ENCODE peak calls at places on chromosomes 6 and 20, in eight cellular contexts. S, J, I, U, Z, D, H and M are unnamed samples.
A peak's percentile ranks its signal among the peaks of the same experiment; 100 is the strongest.

GRCh38 chr6:51045548-51045947 is 226.9 kb downstream of the TFAP2B start:
- DNase-seq in S (no peak), J (no peak), I (no peak), U (no peak), Z (no peak), D (no peak), H (no peak), M (no peak)

GRCh38 chr6:109295109-109295765 is 87.0 kb downstream of the CD164 start:
- DNase-seq in S (no peak), J (no peak), I (no peak), U (no peak), Z (no peak), D (no peak), H (no peak), M (no peak)

GRCh38 chr6:24752503-24752902 is 22.2 kb upstream of the GMNN start:
- DNase-seq in S (no peak), J (no peak), I (no peak), U (no peak), Z (no peak), D (no peak), H (no peak), M (no peak)

GRCh38 chr6:116536216-116536621 is 9.3 kb downstream of the TRAPPC3L start:
- DNase-seq in S (no peak), J (no peak), I (peak; percentile 81), U (peak; percentile 66), Z (no peak), D (peak; percentile 55), H (no peak), M (peak; percentile 75)

GRCh38 chr6:157113389-157113788 is 209.9 kb downstream of the TMEM242 start:
- DNase-seq in S (no peak), J (no peak), I (no peak), U (no peak), Z (no peak), D (no peak), H (no peak), M (no peak)

GRCh38 chr6:111861321-111861938 is 11.8 kb downstream of the FYN start:
- DNase-seq in S (no peak), J (no peak), I (no peak), U (no peak), Z (no peak), D (no peak), H (no peak), M (no peak)

GRCh38 chr6:99425647-99426453 is 742 bp upstream of the PNISR start:
- DNase-seq in S (peak; percentile 84), J (peak; percentile 88), I (peak; percentile 94), U (peak; percentile 79), Z (peak; percentile 88), D (peak; percentile 87), H (peak; percentile 88), M (peak; percentile 89)

GRCh38 chr20:61253640-61254511 is 1.8 kb downstream of the CDH4 start:
- DNase-seq in S (no peak), J (no peak), I (peak; percentile 62), U (no peak), Z (no peak), D (no peak), H (no peak), M (peak; percentile 54)

GRCh38 chr6:28943557-28944411 is 20.0 kb upstream of the TRIM27 start:
- DNase-seq in S (peak; percentile 66), J (peak; percentile 59), I (peak; percentile 91), U (peak; percentile 49), Z (peak; percentile 74), D (peak; percentile 77), H (peak; percentile 80), M (peak; percentile 89)

GRCh38 chr6:21918666-21919065 is 325.1 kb downstream of the SOX4 start:
- DNase-seq in S (no peak), J (no peak), I (no peak), U (no peak), Z (no peak), D (no peak), H (no peak), M (no peak)

GRCh38 chr20:52826321-52826720 is 145.8 kb upstream of the TSHZ2 start:
- DNase-seq in S (no peak), J (no peak), I (no peak), U (no peak), Z (no peak), D (no peak), H (no peak), M (no peak)

GRCh38 chr20:63635431-63636141 is 8.7 kb upstream of the GMEB2 start:
- DNase-seq in S (no peak), J (no peak), I (no peak), U (no peak), Z (no peak), D (no peak), H (no peak), M (no peak)

GRCh38 chr6:87472525-87473418 is at the start of gene SLC35A1:
- DNase-seq in S (peak; percentile 90), J (peak; percentile 82), I (peak; percentile 87), U (peak; percentile 49), Z (peak; percentile 91), D (peak; percentile 82), H (peak; percentile 89), M (peak; percentile 87)

GRCh38 chr6:26170951-26171841 is 84.0 kb downstream of the HFE start:
- DNase-seq in S (no peak), J (no peak), I (no peak), U (no peak), Z (no peak), D (no peak), H (no peak), M (no peak)

GRCh38 chr6:158418501-158418900 is 106.2 kb downstream of the TULP4 start:
- DNase-seq in S (no peak), J (no peak), I (no peak), U (no peak), Z (no peak), D (no peak), H (no peak), M (no peak)

GRCh38 chr6:74318738-74319137 is 622.7 kb downstream of the CD109 start:
- DNase-seq in S (no peak), J (no peak), I (no peak), U (no peak), Z (no peak), D (no peak), H (no peak), M (no peak)

GRCh38 chr6:43120938-43121913 is 45.1 kb downstream of the PTK7 start:
- DNase-seq in S (no peak), J (peak; percentile 88), I (peak; percentile 42), U (peak; percentile 94), Z (peak; percentile 83), D (no peak), H (peak; percentile 59), M (peak; percentile 83)

GRCh38 chr6:136410201-136411027 is 120.8 kb upstream of the BCLAF1 start:
- DNase-seq in S (no peak), J (no peak), I (no peak), U (no peak), Z (no peak), D (no peak), H (no peak), M (no peak)

GRCh38 chr6:34474754-34475153 is 8.9 kb downstream of the PACSIN1 start:
- DNase-seq in S (no peak), J (no peak), I (no peak), U (no peak), Z (no peak), D (no peak), H (no peak), M (no peak)

GRCh38 chr20:48620486-48621255 is 207.1 kb downstream of the PREX1 start:
- DNase-seq in S (peak; percentile 86), J (peak; percentile 72), I (peak; percentile 94), U (peak; percentile 96), Z (peak; percentile 97), D (peak; percentile 90), H (peak; percentile 82), M (peak; percentile 86)
- H3K27ac ChIP-seq in S (no peak overlapping the region), J (no peak overlapping the region), I (no peak overlapping the region), U (peak overlapping the region; percentile 94), Z (peak overlapping the region; percentile 1), D (no peak overlapping the region), H (no peak overlapping the region), M (no peak overlapping the region)

GRCh38 chr6:31354788-31355539 is 2.0 kb downstream of the HLA-B start:
- DNase-seq in S (no peak), J (no peak), I (no peak), U (no peak), Z (no peak), D (no peak), H (no peak), M (no peak)
- H3K4me1 ChIP-seq in S (no peaks in the 10 kb centered on the region), J (peaks cover 3% of the 10 kb centered on the region), I (no peaks in the 10 kb centered on the region), U (no peaks in the 10 kb centered on the region), Z (no peaks in the 10 kb centered on the region), D (peaks cover 2% of the 10 kb centered on the region), H (peaks cover 43% of the 10 kb centered on the region), M (peaks cover 6% of the 10 kb centered on the region)

GRCh38 chr6:1377526-1378223 is 11.7 kb upstream of the FOXF2 start:
- DNase-seq in S (no peak), J (no peak), I (no peak), U (no peak), Z (no peak), D (peak; percentile 51), H (no peak), M (no peak)

GRCh38 chr6:1379810-1380198 is 9.6 kb upstream of the FOXF2 start:
- DNase-seq in S (no peak), J (no peak), I (no peak), U (no peak), Z (no peak), D (no peak), H (no peak), M (no peak)

GRCh38 chr6:1376653-1377052 is 12.7 kb upstream of the FOXF2 start:
- DNase-seq in S (no peak), J (no peak), I (no peak), U (no peak), Z (no peak), D (no peak), H (no peak), M (no peak)

GRCh38 chr6:1379026-1379809 is 10.2 kb upstream of the FOXF2 start:
- DNase-seq in S (no peak), J (no peak), I (peak; percentile 48), U (no peak), Z (no peak), D (peak; percentile 35), H (no peak), M (no peak)

DNA sequence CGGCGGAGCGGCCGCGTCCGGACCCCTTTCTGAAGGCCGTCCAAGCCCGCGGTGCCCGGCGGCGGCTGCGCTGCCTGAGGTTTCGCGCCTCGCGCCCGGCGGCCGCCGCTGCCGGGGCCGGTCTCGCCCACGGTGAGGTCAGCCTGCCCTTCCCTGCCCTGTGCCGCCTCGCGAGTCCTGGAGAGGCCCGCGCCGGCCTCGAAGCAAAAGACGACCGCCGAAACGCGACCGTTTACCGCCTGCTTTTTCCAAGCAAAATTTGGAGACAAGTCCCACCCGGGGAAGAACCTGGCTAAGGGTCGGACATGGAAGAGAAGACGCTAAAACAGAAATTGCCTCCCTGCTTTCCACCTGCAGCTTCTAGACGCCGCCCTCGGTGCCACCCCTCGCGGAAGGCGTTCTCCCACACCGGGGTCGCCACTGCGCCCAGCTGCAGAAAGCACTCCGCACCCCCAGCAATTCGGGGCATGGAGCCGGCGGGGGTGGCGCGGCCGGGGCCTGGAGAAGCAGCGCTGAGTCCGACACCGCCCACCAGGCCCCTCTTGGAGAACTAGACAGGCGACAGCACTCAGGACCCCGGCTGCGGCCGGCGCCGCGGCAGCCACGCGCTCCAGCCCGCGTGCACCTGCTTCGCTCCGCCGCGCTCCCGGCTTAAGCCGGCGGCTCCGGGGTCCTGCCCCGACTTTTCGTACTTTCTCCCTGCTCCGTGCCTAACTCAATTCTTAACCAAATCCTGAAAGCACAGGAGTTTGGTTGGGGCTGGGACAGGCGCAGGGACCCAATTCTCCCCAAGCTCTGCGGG is 11.0 kb upstream of the FOXF2 start:
- DNase-seq in S (no peak), J (no peak), I (peak; percentile 79), U (no peak), Z (no peak), D (peak; percentile 35), H (no peak), M (no peak)
- H3K27ac ChIP-seq in S (no peak overlapping the region), J (no peak overlapping the region), I (no peak overlapping the region), U (no peak overlapping the region), Z (no peak overlapping the region), D (no peak overlapping the region), H (no peak overlapping the region), M (no peak overlapping the region)

GRCh38 chr6:160972111-160972510 is 19.5 kb upstream of the MAP3K4 start:
- DNase-seq in S (no peak), J (no peak), I (no peak), U (no peak), Z (no peak), D (no peak), H (no peak), M (peak; percentile 30)
- H3K4me1 ChIP-seq in S (peaks cover 20% of the 10 kb centered on the region), J (no peaks in the 10 kb centered on the region), I (peaks cover 4% of the 10 kb centered on the region), U (no peaks in the 10 kb centered on the region), Z (peaks cover 18% of the 10 kb centered on the region), D (no peaks in the 10 kb centered on the region), H (no peaks in the 10 kb centered on the region), M (peaks cover 3% of the 10 kb centered on the region)